ENCODE peak calls at places on chromosomes 12 and 14, in nine cellular contexts. C is GM23248; K is progenitor cell of endocrine pancreas; O is HS-5; U is stimulated activated naive CD4-positive, alpha-beta T cell; Y is heart left ventricle; N is left ventricle myocardium inferior; D is endothelial cell of umbilical vein; X is COR-L47. T is an unnamed sample.

GRCh38 chr12:105706321-105706972 is 376.0 kb downstream of the C12orf75 start:
- DNase-seq in C (peak), K (no peak), O (peak), U (no peak), Y (peak), N (no peak), D (peak), X (no peak), T (peak)

GRCh38 chr12:46555379-46555778 is 182.8 kb upstream of the SLC38A2 start:
- DNase-seq in C (peak), K (no peak), O (no peak), U (no peak), Y (no peak), N (no peak), D (no peak), X (no peak), T (peak)

GRCh38 chr14:77151245-77151644 is 9.7 kb upstream of the ZDHHC22 start:
- DNase-seq in C (peak), K (no peak), O (no peak), U (no peak), Y (no peak), N (no peak), D (peak), X (peak), T (no peak)

GRCh38 chr14:71348394-71348793 is 441.1 kb downstream of the PCNX1 start:
- DNase-seq in C (no peak), K (no peak), O (no peak), U (no peak), Y (no peak), N (no peak), D (no peak), X (no peak), T (no peak)

GRCh38 chr14:100471451-100472093 is 115.6 kb downstream of the BEGAIN start:
- DNase-seq in C (no peak), K (no peak), O (no peak), U (no peak), Y (no peak), N (no peak), D (no peak), X (peak), T (no peak)

GRCh38 chr12:2183556-2184541 is 131.1 kb downstream of the CACNA1C start:
- DNase-seq in C (peak), K (no peak), O (no peak), U (no peak), Y (no peak), N (no peak), D (no peak), X (no peak), T (peak)

GRCh38 chr14:20632831-20633771 is 8.4 kb downstream of the OR6S1 start:
- DNase-seq in C (peak), K (peak), O (no peak), U (peak), Y (no peak), N (no peak), D (peak), X (peak), T (no peak)

GRCh38 chr14:80809663-80810062 is 131.9 kb downstream of the CEP128 start:
- DNase-seq in C (no peak), K (no peak), O (no peak), U (no peak), Y (no peak), N (no peak), D (no peak), X (no peak), T (no peak)

GRCh38 chr12:102527256-102527720 is 46.9 kb upstream of the IGF1 start:
- DNase-seq in C (peak), K (no peak), O (peak), U (no peak), Y (no peak), N (no peak), D (no peak), X (no peak), T (no peak)

GRCh38 chr12:120261951-120262851 is 3.3 kb downstream of the PXN start:
- DNase-seq in C (peak), K (no peak), O (peak), U (no peak), Y (no peak), N (no peak), D (peak), X (peak), T (peak)

GRCh38 chr12:59087077-59087673 is 166.9 kb upstream of the LRIG3 start:
- DNase-seq in C (peak), K (no peak), O (no peak), U (no peak), Y (no peak), N (no peak), D (peak), X (no peak), T (peak)

GRCh38 chr12:76820888-76821482 is 57.1 kb downstream of the ZDHHC17 start:
- DNase-seq in C (peak), K (no peak), O (peak), U (no peak), Y (no peak), N (no peak), D (peak), X (peak), T (peak)

T was measured in astrocyte of the cerebellum.